ENCODE peak calls at places on chromosome 6, in eight cellular contexts. N is aorta, P is RWPE2, M is astrocyte of the spinal cord, W is GM23338, Y is pancreas, D is thyroid gland, G is WERI-Rb-1. O is an unnamed sample.

GRCh38 chr6:11258260-11259237 is 26.1 kb upstream of the NEDD9 start:
- DNase-seq in D (peak; percentile 62), N (no peak), G (no peak), P (no peak), Y (no peak), W (no peak), M (peak; percentile 43), O (no peak)

GRCh38 chr6:11098009-11098408 is 4.4 kb downstream of the SMIM13 start:
- DNase-seq in P (no peak), N (no peak), W (no peak), G (no peak), M (no peak), Y (no peak), D (no peak), O (no peak)

GRCh38 chr6:53115741-53116140 is 32.9 kb downstream of the GCM1 start:
- DNase-seq in M (no peak), N (no peak), Y (no peak), D (no peak), G (no peak), P (no peak), W (no peak), O (no peak)

GRCh38 chr6:167697316-167697715 is 129.4 kb upstream of the AFDN start:
- DNase-seq in W (no peak), Y (no peak), M (peak; percentile 17), P (no peak), G (peak; percentile 73), N (no peak), D (no peak), O (no peak)

GRCh38 chr6:75604294-75604693 is 2.6 kb downstream of the SENP6 start:
- DNase-seq in N (no peak), G (no peak), M (no peak), D (no peak), P (no peak), W (no peak), Y (no peak), O (no peak)

GRCh38 chr6:96939019-96939805 is 14.7 kb downstream of the KLHL32 start:
- DNase-seq in G (no peak), P (peak; percentile 51), N (no peak), Y (no peak), W (no peak), D (no peak), M (peak; percentile 42), O (peak; percentile 60)

GRCh38 chr6:166501246-166501645 is 85.2 kb downstream of the RAMACL start:
- DNase-seq in D (no peak), Y (no peak), G (no peak), M (no peak), P (no peak), W (no peak), N (no peak), O (no peak)

GRCh38 chr6:4405609-4406212 is 270.3 kb upstream of the ECI2 start:
- DNase-seq in Y (no peak), P (no peak), D (no peak), W (peak; percentile 19), N (no peak), M (no peak), G (peak; percentile 58), O (no peak)

GRCh38 chr6:90583179-90583578 is 3.7 kb downstream of the MAP3K7 start:
- DNase-seq in W (no peak), M (no peak), G (no peak), N (no peak), D (no peak), Y (no peak), P (no peak), O (no peak)

GRCh38 chr6:84019171-84019570 is 14.4 kb upstream of the MRAP2 start:
- DNase-seq in M (no peak), Y (no peak), G (peak; percentile 59), P (no peak), N (no peak), W (peak; percentile 59), D (no peak), O (no peak)

GRCh38 chr6:44258325-44258863 is 1.1 kb upstream of the SLC35B2 start:
- DNase-seq in D (no peak), N (no peak), P (no peak), M (no peak), Y (no peak), G (no peak), W (no peak), O (no peak)

GRCh38 chr6:118770112-118770788 is 118.9 kb upstream of the CEP85L start:
- DNase-seq in W (no peak), G (no peak), M (no peak), N (no peak), D (no peak), P (no peak), Y (no peak), O (no peak)

GRCh38 chr6:106849676-106850332 is 124.7 kb downstream of the CD24 start:
- DNase-seq in P (no peak), W (no peak), Y (no peak), N (no peak), D (no peak), M (no peak), G (no peak), O (no peak)

GRCh38 chr6:106847116-106847515 is 127.4 kb downstream of the CD24 start:
- DNase-seq in P (no peak), M (no peak), Y (no peak), G (no peak), D (no peak), N (no peak), W (no peak), O (no peak)

GRCh38 chr6:106849130-106849529 is 125.4 kb downstream of the CD24 start:
- DNase-seq in Y (no peak), D (no peak), M (no peak), W (no peak), P (no peak), N (no peak), G (no peak), O (no peak)

GRCh38 chr6:106844930-106845329 is 129.6 kb downstream of the CD24 start:
- DNase-seq in D (no peak), M (no peak), P (no peak), G (no peak), Y (no peak), W (no peak), N (no peak), O (no peak)
- H3K4me3 ChIP-seq in D (no peak overlapping the region), M (no peak overlapping the region), P (no peak overlapping the region), G (no peak overlapping the region), Y (no peak overlapping the region), W (no peak overlapping the region), N (no peak overlapping the region), O (no peak overlapping the region)

DNA sequence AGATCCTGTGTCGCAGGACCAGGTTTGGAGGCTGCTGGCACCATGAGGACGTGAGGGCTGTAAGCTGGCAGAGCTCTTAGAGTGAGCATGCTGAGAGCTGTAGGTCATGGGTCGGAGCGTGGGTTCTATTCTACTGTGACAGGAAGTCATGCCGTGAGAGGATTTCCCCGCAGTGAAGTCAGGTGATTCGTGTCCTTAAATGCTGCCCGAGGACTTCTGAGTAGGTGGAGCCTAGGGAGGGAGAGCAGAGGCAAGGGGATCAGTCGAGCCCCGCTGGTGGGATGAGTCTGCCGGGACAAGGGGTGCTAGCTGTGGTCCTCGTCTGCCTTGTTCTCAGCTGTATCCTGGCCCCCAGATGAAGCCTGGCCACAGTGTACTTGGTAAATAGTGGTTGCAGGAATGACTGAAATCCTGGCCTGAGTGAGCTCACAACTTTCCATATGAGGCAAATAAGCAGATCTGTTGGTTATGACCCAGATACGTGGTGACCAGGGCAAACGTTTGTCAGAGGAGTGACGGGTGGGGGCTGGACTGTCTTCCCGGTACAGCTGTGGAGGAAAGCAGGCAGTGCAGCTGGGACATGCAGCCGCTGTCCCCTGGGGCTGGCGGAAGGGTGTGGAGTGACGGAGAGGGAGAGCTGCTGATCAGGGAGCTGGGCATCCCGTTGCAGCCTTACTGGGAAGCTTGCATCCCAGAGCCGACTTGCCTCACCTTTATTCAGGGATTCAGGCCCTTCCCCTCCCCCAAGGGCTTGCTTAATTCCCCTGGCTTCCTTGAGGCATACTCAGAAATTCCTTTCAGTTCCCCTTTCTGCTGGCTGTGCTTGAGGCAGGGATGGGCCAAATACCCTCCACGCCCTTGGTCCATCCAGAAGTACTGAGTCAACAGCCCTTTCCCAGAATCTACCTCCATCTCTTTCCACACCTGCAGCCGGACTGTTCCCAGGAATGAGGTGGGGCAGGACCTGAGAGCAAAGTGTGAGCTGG is 250.9 kb upstream of the RREB1 start:
- DNase-seq in W (peak; percentile 71), P (peak; percentile 91), G (peak; percentile 42), Y (peak; percentile 59), D (peak; percentile 22), M (no peak), N (peak; percentile 78), O (no peak)
- H3K4me3 ChIP-seq in W (peak overlapping the region; percentile 21), P (no peak overlapping the region), G (no peak overlapping the region), Y (peak overlapping the region; percentile 1), D (no peak overlapping the region), M (no peak overlapping the region), N (no peak overlapping the region), O (no peak overlapping the region)

DNA sequence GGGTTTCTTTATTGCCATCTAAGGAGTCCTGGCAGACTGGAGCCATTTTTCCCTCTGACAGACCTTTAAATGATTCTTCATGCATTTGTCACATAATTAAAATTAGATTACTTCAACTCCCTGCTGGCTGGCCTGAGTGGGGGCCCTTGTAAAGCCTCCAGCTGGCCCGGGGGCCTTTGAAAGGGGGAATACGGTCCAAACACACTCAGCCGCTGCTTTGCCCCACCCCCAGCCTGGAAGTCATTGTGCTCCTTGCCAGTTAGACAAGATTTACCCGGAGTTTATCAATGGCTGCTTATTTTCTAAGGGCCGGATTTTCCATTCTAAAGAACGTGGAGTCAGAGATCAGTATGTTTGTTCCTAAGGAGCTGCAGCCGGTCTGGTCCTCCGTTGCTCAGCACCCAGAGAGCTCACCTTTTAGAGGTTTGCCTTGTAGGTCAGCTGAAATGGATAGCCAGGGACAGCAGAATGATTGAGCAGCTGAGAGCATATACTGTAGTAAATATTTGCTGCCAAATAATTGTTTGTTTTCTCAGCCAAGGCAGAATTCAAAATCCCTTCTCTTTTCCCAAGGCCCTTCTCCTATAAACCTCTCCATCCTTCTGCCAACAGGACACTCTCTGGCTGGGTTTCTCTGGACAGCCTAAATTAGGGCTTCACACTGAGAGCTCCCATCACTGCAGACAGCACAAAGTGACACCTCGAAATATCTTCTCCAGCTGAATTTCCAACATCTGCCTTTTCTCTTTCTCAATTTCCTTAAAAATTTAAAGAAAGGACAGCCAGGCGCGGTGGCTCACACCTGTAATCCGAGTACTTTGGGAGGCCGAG is 68.4 kb upstream of the RBM24 start:
- DNase-seq in Y (no peak), G (peak; percentile 49), P (no peak), N (peak; percentile 72), M (no peak), W (no peak), D (no peak), O (no peak)
- H3K4me3 ChIP-seq in Y (no peak overlapping the region), G (peak overlapping the region; percentile 14), P (no peak overlapping the region), N (no peak overlapping the region), M (no peak overlapping the region), W (no peak overlapping the region), D (no peak overlapping the region), O (no peak overlapping the region)

GRCh38 chr6:208973-209372 is 83.3 kb upstream of the DUSP22 start:
- DNase-seq in Y (no peak), G (no peak), M (no peak), D (no peak), P (no peak), W (no peak), N (no peak), O (no peak)

GRCh38 chr6:210104-210456 is 82.2 kb upstream of the DUSP22 start:
- DNase-seq in Y (no peak), D (no peak), G (no peak), M (no peak), N (no peak), P (no peak), W (no peak), O (no peak)

GRCh38 chr6:210778-211177 is 81.5 kb upstream of the DUSP22 start:
- DNase-seq in G (no peak), Y (no peak), N (no peak), W (no peak), D (no peak), P (no peak), M (no peak), O (no peak)

GRCh38 chr6:208379-208778 is 83.9 kb upstream of the DUSP22 start:
- DNase-seq in Y (no peak), G (no peak), M (no peak), N (no peak), D (no peak), W (no peak), P (no peak), O (no peak)

GRCh38 chr6:209432-210103 is 82.7 kb upstream of the DUSP22 start:
- DNase-seq in N (no peak), D (no peak), P (no peak), G (no peak), Y (no peak), M (no peak), W (no peak), O (no peak)
- H3K4me3 ChIP-seq in N (no peak overlapping the region), D (no peak overlapping the region), P (no peak overlapping the region), G (no peak overlapping the region), Y (no peak overlapping the region), M (no peak overlapping the region), W (no peak overlapping the region), O (no peak overlapping the region)

O was measured in dorsolateral prefrontal cortex.